ENCODE peak calls at places on chromosome 21, in eight cellular contexts. A is upper lobe of left lung, Y is HepG2, C is Panc1, D is GM12878, G is HCT116, K is K562, W is GM23338. O is an unnamed sample.

GRCh38 chr21:27085387-27085786 is 118.5 kb upstream of the ADAMTS5 start:
- ATAC-seq in C (no peak), A (no peak), D (no peak), Y (no peak), G (no peak), K (no peak), W (no peak), O (no peak)

GRCh38 chr21:37001446-37001845 is 5.1 kb upstream of the RIPPLY3 start:
- ATAC-seq in K (no peak), C (no peak), D (no peak), Y (no peak), A (no peak), W (no peak), G (no peak), O (no peak)

GRCh38 chr21:34046917-34047316 is 26.5 kb upstream of the MRPS6 start:
- ATAC-seq in G (no peak), A (no peak), W (no peak), C (no peak), Y (no peak), K (no peak), D (peak; percentile 96), O (no peak)

GRCh38 chr21:21200939-21201610 is 202.9 kb downstream of the NCAM2 start:
- ATAC-seq in A (no peak), K (peak; percentile 3), Y (no peak), W (no peak), G (no peak), D (no peak), C (no peak), O (no peak)

GRCh38 chr21:15028186-15028585 is 36.6 kb downstream of the NRIP1 start:
- ATAC-seq in D (no peak), G (no peak), A (no peak), Y (no peak), K (no peak), W (no peak), C (no peak), O (no peak)

GRCh38 chr21:34154878-34155277 is 81.5 kb downstream of the MRPS6 start:
- ATAC-seq in A (no peak), C (no peak), Y (no peak), G (no peak), W (no peak), K (no peak), D (no peak), O (no peak)

GRCh38 chr21:27649323-27649722 is 682.4 kb upstream of the ADAMTS5 start:
- ATAC-seq in Y (no peak), A (no peak), D (no peak), G (no peak), C (no peak), K (no peak), W (no peak), O (no peak)

GRCh38 chr21:31282095-31282709 is 61.9 kb downstream of the TIAM1 start:
- ATAC-seq in C (no peak), W (no peak), A (peak; percentile 63), Y (no peak), D (no peak), G (peak; percentile 66), K (peak; percentile 84), O (peak; percentile 49)

GRCh38 chr21:28336299-28336698 is 656.4 kb downstream of the LTN1 start:
- ATAC-seq in C (no peak), D (no peak), K (no peak), Y (no peak), A (no peak), G (no peak), W (no peak), O (peak; percentile 32)

GRCh38 chr21:27649746-27650145 is 682.9 kb upstream of the ADAMTS5 start:
- ATAC-seq in Y (no peak), G (no peak), K (no peak), D (no peak), W (no peak), C (no peak), A (no peak), O (no peak)

GRCh38 chr21:28221984-28222383 is 770.7 kb downstream of the LTN1 start:
- ATAC-seq in Y (no peak), W (no peak), K (no peak), D (no peak), G (no peak), A (no peak), C (no peak), O (no peak)

GRCh38 chr21:37478821-37479220 is 112.2 kb downstream of the DYRK1A start:
- ATAC-seq in C (no peak), A (no peak), G (no peak), W (no peak), K (no peak), D (no peak), Y (peak; percentile 84), O (no peak)

GRCh38 chr21:45251635-45252447 is 35.9 kb downstream of the POFUT2 start:
- ATAC-seq in W (no peak), Y (no peak), C (no peak), A (no peak), D (no peak), K (no peak), G (no peak), O (no peak)

GRCh38 chr21:17576080-17576835 is 36.4 kb downstream of the BTG3 start:
- ATAC-seq in G (no peak), D (no peak), A (no peak), W (peak; percentile 23), K (no peak), Y (no peak), C (no peak), O (no peak)

GRCh38 chr21:45136927-45137611 is 62.7 kb downstream of the ADARB1 start:
- ATAC-seq in A (peak; percentile 70), Y (peak; percentile 75), C (peak; percentile 84), D (peak; percentile 75), K (peak; percentile 86), W (peak; percentile 68), G (peak; percentile 67), O (peak; percentile 72)

GRCh38 chr21:31335957-31336738 is 7.9 kb downstream of the TIAM1 start:
- ATAC-seq in C (no peak), G (peak; percentile 87), Y (no peak), D (peak; percentile 70), A (no peak), K (no peak), W (no peak), O (peak; percentile 82)

GRCh38 chr21:30408782-30409494 is 13.1 kb downstream of the KRTAP13-1 start:
- ATAC-seq in W (peak; percentile 100), C (no peak), K (peak; percentile 67), D (peak; percentile 70), G (no peak), A (peak; percentile 90), Y (peak; percentile 88), O (no peak)

GRCh38 chr21:45142469-45142868 is 68.1 kb downstream of the ADARB1 start:
- ATAC-seq in A (no peak), K (no peak), W (no peak), C (no peak), G (no peak), D (no peak), Y (no peak), O (peak; percentile 34)

GRCh38 chr21:37273911-37274690 is 7.0 kb upstream of the VPS26C start:
- ATAC-seq in G (no peak), Y (no peak), K (peak; percentile 50), W (peak; percentile 52), D (peak; percentile 93), A (no peak), C (peak; percentile 48), O (no peak)

GRCh38 chr21:18252686-18253085 is 8.1 kb downstream of the CHODL start:
- ATAC-seq in Y (peak; percentile 72), G (no peak), C (no peak), A (no peak), K (no peak), D (no peak), W (no peak), O (no peak)

GRCh38 chr21:25881524-25882376 is 147.0 kb downstream of the GABPA start:
- ATAC-seq in D (peak; percentile 95), G (peak; percentile 86), C (peak; percentile 84), W (peak; percentile 79), A (peak; percentile 80), K (peak; percentile 97), Y (peak; percentile 78), O (peak; percentile 58)

GRCh38 chr21:32807717-32808380 is 36.3 kb upstream of the PAXBP1 start:
- ATAC-seq in A (no peak), W (no peak), Y (no peak), C (no peak), G (no peak), K (peak; percentile 48), D (no peak), O (peak; percentile 69)
- TF ChIP-seq POLR2AphosphoS5 in A (no peak), W (no peak), Y (no peak), C (no peak), G (no peak), K (no peak), D (no peak), O (peak; percentile 53)

GRCh38 chr21:42233067-42233981 is 14.4 kb downstream of the ABCG1 start:
- ATAC-seq in D (peak; percentile 71), W (peak; percentile 7), K (peak; percentile 47), G (no peak), C (no peak), Y (peak; percentile 53), A (peak; percentile 82), O (peak; percentile 92)
- TF ChIP-seq POLR2AphosphoS5 in D (peak; percentile 32), W (no peak), K (no peak), G (no peak), C (no peak), Y (no peak), A (peak; percentile 87), O (peak; percentile 96)

DNA sequence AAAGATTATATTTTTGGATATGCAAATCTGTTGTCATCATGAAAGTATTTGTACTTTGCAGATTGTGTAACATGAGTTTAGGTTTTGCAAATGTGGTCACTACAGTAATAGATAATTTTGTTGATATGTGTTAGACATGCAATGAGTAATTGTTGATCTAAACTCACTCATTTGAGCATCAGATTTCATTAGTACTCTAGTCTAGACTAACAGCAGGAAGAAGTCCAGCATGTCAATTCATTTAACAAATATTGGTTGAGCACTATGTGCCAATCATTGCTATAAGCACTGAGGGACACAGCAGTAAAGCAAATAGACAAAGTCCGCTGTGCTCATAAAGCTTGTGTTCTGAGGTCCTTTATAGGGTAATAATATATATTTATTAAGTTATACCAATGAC is 350.0 kb downstream of the USP25 start:
- ATAC-seq in C (no peak), D (no peak), W (no peak), K (no peak), Y (peak; percentile 100), G (no peak), A (no peak), O (no peak)
- TF ChIP-seq POLR2AphosphoS5 in C (no peak), D (no peak), W (no peak), K (no peak), Y (no peak), G (no peak), A (no peak), O (no peak)

DNA sequence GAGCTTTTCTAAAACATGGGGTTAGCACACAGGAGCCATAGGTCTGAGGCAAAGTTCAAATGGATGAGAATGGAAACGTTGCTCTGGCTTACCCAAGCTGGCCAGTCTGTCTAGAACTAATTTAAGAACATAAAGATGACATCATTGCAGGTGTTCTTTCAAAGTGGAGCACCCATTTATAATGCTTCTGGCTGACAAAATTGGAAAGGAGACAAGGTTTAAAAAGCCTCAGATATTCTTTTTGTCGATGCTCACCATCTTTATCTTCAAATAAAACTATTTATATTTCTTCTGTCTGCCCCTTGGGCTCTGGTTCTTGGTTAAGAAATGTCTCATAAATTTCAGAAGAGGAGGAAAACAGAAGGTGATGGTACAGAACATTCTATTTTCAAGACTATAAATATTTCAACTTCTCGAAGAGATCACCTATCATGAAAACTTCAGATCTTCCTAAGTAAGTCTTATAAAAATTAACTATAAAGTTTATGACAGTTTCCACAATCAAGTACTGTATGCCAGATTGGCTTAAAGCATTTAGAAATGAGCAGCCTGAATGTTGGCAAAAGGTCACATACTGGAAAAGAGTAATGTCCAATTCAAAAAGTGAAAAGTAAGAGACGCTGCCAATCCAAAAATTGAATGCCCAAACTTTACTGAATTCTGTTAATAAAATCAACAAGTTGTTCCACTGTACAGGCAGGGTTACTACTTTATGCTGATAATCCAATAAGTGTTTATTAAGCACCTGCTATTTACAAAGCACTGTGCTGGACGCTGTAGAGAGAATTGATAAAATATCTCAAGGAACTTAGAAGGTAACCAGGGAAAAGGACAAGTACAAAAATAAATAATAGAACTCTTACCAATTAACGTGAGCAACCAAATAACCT is 92.0 kb downstream of the ETS2 start:
- ATAC-seq in G (no peak), A (peak; percentile 26), C (no peak), W (no peak), Y (no peak), K (no peak), D (no peak), O (peak; percentile 67)
- TF ChIP-seq POLR2AphosphoS5 in G (no peak), A (no peak), C (no peak), W (no peak), Y (no peak), K (no peak), D (no peak), O (peak; percentile 24)